ENCODE peak calls at places on chromosomes 7 and 10, in five cellular contexts. B is substantia nigra; F is CD8-positive, alpha-beta T cell; U is gastrocnemius medialis; N is sigmoid colon. S is an unnamed sample.
A peak's percentile ranks its signal among the peaks of the same experiment; 100 is the strongest.

GRCh38 chr10:35685402-35685801 is 43.3 kb upstream of the FZD8 start:
- DNase-seq in B (no peak), F (no peak), U (no peak), N (no peak), S (no peak)

GRCh38 chr7:151553356-151553755 is 33.7 kb upstream of the RHEB start:
- DNase-seq in B (no peak), F (no peak), U (no peak), N (no peak), S (no peak)

GRCh38 chr7:128672927-128673517 is 930 bp downstream of the GARIN1A start:
- DNase-seq in B (no peak), F (no peak), U (no peak), N (no peak), S (no peak)

GRCh38 chr7:116686033-116686432 is 14.0 kb downstream of the MET start:
- DNase-seq in B (no peak), F (no peak), U (no peak), N (no peak), S (no peak)

GRCh38 chr7:127751723-127752448 is 99.9 kb downstream of the SND1 start:
- DNase-seq in B (no peak), F (no peak), U (peak; percentile 21), N (no peak), S (no peak)

GRCh38 chr7:76405738-76406137 is 3.8 kb downstream of the SSC4D start:
- DNase-seq in B (no peak), F (no peak), U (no peak), N (no peak), S (no peak)

GRCh38 chr7:155829796-155830470 is 17.7 kb upstream of the SHH start:
- DNase-seq in B (no peak), F (no peak), U (no peak), N (no peak), S (peak; percentile 50)

GRCh38 chr10:35913628-35914027 is 271.5 kb upstream of the FZD8 start:
- DNase-seq in B (no peak), F (no peak), U (no peak), N (no peak), S (no peak)

GRCh38 chr10:128083191-128083895 is 42.9 kb downstream of the MKI67 start:
- DNase-seq in B (no peak), F (no peak), U (no peak), N (peak; percentile 46), S (no peak)

GRCh38 chr7:47500103-47500563 is 81.8 kb downstream of the TNS3 start:
- DNase-seq in B (no peak), F (no peak), U (no peak), N (peak; percentile 66), S (no peak)

DNA sequence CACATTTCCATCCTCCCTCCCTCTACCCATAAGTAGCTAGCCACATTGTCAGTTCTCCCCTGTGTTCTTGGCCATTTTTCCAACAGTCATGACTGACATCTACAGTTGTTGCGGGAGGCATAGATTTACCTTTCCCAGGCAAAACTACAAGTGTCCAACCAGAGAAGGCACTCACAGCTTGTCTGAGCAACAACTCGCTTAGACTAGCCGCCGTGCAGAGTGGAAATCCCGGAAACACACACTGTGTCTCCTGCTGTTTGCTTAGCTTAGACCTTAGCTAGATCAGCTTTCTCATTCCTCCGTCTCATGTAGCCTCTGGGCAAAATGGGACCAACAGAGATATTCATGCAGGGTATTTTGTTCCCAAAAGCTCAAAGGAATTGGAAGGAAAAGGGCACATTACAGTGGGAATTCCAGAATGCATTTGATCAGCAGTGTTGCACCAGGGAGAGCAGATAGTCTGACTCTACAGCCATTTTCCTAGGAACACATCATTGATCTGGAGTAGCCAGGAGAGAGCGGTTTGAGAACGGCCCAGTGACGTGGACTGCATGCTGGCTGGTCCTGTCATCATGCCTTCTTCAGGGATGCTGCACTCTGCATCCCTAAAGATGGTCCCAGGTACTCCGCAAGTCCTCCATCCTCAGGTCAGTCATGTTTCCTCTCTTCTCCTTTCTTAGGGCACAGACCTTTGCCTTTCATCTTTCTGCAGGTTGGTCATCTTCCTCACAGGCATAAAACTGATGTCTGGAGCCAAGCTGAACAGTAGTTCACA is 89.4 kb downstream of the C10orf90 start:
- DNase-seq in B (no peak), F (no peak), U (no peak), N (no peak), S (no peak)
- H3K27ac ChIP-seq in B (peak overlapping the region; percentile 40), F (no peak overlapping the region), U (no peak overlapping the region), N (no peak overlapping the region), S (no peak overlapping the region)

GRCh38 chr7:6272481-6273323 is at the start of gene CYTH3:
- DNase-seq in B (peak; percentile 76), F (peak; percentile 49), U (peak; percentile 73), N (peak; percentile 88), S (peak; percentile 96)
- H3K27ac ChIP-seq in B (peak within 1 kb of the TSS; percentile 55), F (no peak within 1 kb of the TSS), U (peak within 1 kb of the TSS; percentile 80), N (peak within 1 kb of the TSS; percentile 84), S (peak within 1 kb of the TSS; percentile 81)

GRCh38 chr10:50381637-50382036 is 130.3 kb upstream of the ASAH2 start:
- DNase-seq in B (no peak), F (no peak), U (no peak), N (no peak), S (no peak)

GRCh38 chr10:50384839-50385238 is 133.5 kb upstream of the ASAH2 start:
- DNase-seq in B (no peak), F (no peak), U (no peak), N (no peak), S (no peak)

GRCh38 chr10:50384238-50384637 is 132.9 kb upstream of the ASAH2 start:
- DNase-seq in B (no peak), F (no peak), U (no peak), N (no peak), S (no peak)

GRCh38 chr10:50379652-50380051 is 128.3 kb upstream of the ASAH2 start:
- DNase-seq in B (no peak), F (no peak), U (no peak), N (no peak), S (no peak)

GRCh38 chr10:50382576-50383023 is 131.3 kb upstream of the ASAH2 start:
- DNase-seq in B (no peak), F (no peak), U (peak; percentile 35), N (no peak), S (no peak)
- H3K27ac ChIP-seq in B (peak overlapping the region; percentile 10), F (no peak overlapping the region), U (peak overlapping the region; percentile 68), N (no peak overlapping the region), S (no peak overlapping the region)

GRCh38 chr10:70321897-70322890 is 38.4 kb upstream of the NPFFR1 start:
- DNase-seq in B (no peak), F (no peak), U (peak; percentile 10), N (no peak), S (no peak)

GRCh38 chr10:70323143-70323696 is 39.4 kb upstream of the NPFFR1 start:
- DNase-seq in B (no peak), F (no peak), U (peak; percentile 10), N (peak; percentile 27), S (no peak)

GRCh38 chr10:70324341-70324861 is 40.6 kb upstream of the NPFFR1 start:
- DNase-seq in B (no peak), F (no peak), U (peak; percentile 57), N (peak; percentile 47), S (no peak)

GRCh38 chr10:70324951-70325781 is 41.4 kb upstream of the NPFFR1 start:
- DNase-seq in B (no peak), F (no peak), U (peak; percentile 19), N (peak; percentile 58), S (no peak)

DNA sequence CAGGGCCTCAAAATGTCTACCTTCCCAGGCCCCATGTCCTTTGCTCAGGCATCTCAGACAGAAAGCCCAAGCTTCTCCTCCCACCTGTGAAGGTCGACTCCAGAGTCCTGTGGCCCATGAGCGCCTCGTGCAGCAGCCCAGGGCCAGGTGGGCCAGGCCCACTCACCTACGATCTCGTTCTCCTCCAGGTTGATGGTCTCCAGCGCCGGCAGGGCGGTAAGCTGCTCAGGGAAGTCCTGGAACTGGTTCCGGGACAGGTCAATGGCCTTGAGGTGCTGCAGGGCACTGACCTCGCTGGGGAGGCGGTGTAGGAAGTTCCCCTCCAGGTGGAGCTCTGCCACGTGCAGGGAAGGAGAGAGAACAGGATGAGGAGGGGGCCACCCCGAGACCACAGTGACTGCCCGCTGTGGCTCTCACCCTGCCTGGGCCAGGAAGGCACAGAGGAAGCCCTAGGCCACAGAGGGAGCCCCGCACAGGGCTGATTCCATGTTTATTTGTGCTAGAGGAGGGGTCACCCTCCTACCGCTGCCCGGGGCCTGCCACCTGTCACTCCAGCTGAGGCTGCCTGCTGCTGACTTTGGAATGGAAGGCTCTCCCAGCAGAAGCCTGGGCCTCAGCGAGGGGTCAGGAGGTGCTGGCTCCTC is 40.0 kb upstream of the NPFFR1 start:
- DNase-seq in B (no peak), F (no peak), U (peak; percentile 34), N (peak; percentile 65), S (no peak)
- H3K27ac ChIP-seq in B (no peak overlapping the region), F (peak overlapping the region; percentile 14), U (peak overlapping the region; percentile 79), N (no peak overlapping the region), S (no peak overlapping the region)

GRCh38 chr7:94649313-94649924 is 6.5 kb downstream of the SGCE start:
- DNase-seq in B (no peak), F (no peak), U (no peak), N (no peak), S (no peak)
- H3K27ac ChIP-seq in B (no peak overlapping the region), F (no peak overlapping the region), U (no peak overlapping the region), N (peak overlapping the region; percentile 10), S (no peak overlapping the region)

DNA sequence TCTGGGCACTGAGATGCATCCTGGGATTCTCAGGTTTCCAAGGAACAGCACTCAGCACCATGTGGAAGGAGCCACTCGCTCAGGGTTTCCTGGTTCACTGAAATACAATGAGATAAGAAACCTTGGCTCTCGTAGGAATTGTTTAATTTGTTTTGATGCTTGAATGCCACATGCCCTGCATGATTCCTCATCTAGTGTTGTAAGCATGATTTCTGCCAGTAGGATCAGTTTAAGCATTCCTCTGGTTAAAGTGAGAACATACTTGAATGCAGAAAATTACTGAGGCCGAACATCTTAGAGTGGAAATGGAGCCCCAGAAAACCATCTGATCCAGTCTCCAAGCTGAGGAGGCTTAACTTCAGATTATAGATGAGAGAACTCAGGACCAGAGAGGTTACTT is 125.3 kb downstream of the ADAM12 start:
- DNase-seq in B (no peak), F (no peak), U (no peak), N (no peak), S (no peak)
- H3K27ac ChIP-seq in B (no peak overlapping the region), F (no peak overlapping the region), U (no peak overlapping the region), N (no peak overlapping the region), S (no peak overlapping the region)

GRCh38 chr10:58028597-58029366 is 238.9 kb downstream of the IPMK start:
- DNase-seq in B (no peak), F (no peak), U (no peak), N (no peak), S (no peak)

GRCh38 chr10:58027431-58027830 is 240.3 kb downstream of the IPMK start:
- DNase-seq in B (no peak), F (no peak), U (no peak), N (no peak), S (no peak)

GRCh38 chr10:58030208-58030607 is 237.5 kb downstream of the IPMK start:
- DNase-seq in B (no peak), F (no peak), U (no peak), N (no peak), S (no peak)

GRCh38 chr10:58023341-58024073 is 244.2 kb downstream of the IPMK start:
- DNase-seq in B (no peak), F (no peak), U (no peak), N (no peak), S (no peak)

GRCh38 chr10:58026036-58026435 is 241.7 kb downstream of the IPMK start:
- DNase-seq in B (no peak), F (no peak), U (no peak), N (no peak), S (no peak)
- H3K27ac ChIP-seq in B (no peak overlapping the region), F (no peak overlapping the region), U (no peak overlapping the region), N (no peak overlapping the region), S (no peak overlapping the region)

S was measured in spleen.